ENCODE peak calls at places on chromosome 18, in eight cellular contexts. U is coronary artery, S is GM12865, R is lung, P is cardiac muscle cell, M is upper lobe of right lung, K is neural progenitor cell, E is dorsolateral prefrontal cortex. H is an unnamed sample.

GRCh38 chr18:55095579-55095978 is 136.3 kb upstream of the CCDC68 start:
- DNase-seq in S (no peak), K (no peak), M (no peak), P (no peak), U (no peak), E (no peak), R (no peak), H (no peak)

GRCh38 chr18:31218671-31219383 is 56.2 kb upstream of the DSC1 start:
- DNase-seq in E (no peak), K (no peak), P (no peak), M (no peak), R (no peak), U (no peak), S (no peak), H (no peak)

GRCh38 chr18:44680271-44681038 is at the start of gene SETBP1:
- DNase-seq in U (peak), E (peak), K (peak), S (peak), M (peak), R (peak), P (peak), H (peak)

GRCh38 chr18:42620585-42620984 is 494.9 kb downstream of the RIT2 start:
- DNase-seq in U (no peak), M (no peak), R (no peak), P (no peak), E (no peak), K (no peak), S (no peak), H (no peak)

GRCh38 chr18:28039078-28039477 is 137.9 kb downstream of the CDH2 start:
- DNase-seq in U (no peak), R (no peak), K (no peak), P (no peak), M (no peak), S (no peak), E (no peak), H (peak)

GRCh38 chr18:54155412-54155811 is 69.1 kb downstream of the MBD2 start:
- DNase-seq in P (no peak), S (no peak), E (no peak), U (no peak), R (no peak), M (no peak), K (no peak), H (no peak)

GRCh38 chr18:23542471-23542870 is 39.2 kb downstream of the RMC1 start:
- DNase-seq in R (no peak), S (no peak), P (no peak), U (no peak), K (no peak), M (no peak), E (no peak), H (no peak)

GRCh38 chr18:31146809-31147208 is 15.8 kb downstream of the DSC1 start:
- DNase-seq in S (no peak), K (no peak), E (no peak), U (no peak), P (no peak), R (no peak), M (no peak), H (no peak)

GRCh38 chr18:75215663-75216062 is 5.1 kb downstream of the TSHZ1 start:
- DNase-seq in M (no peak), S (no peak), E (no peak), P (no peak), R (no peak), U (no peak), K (no peak), H (no peak)

GRCh38 chr18:23503967-23504352 is 649 bp downstream of the RMC1 start:
- DNase-seq in E (no peak), S (no peak), R (no peak), M (no peak), P (no peak), U (no peak), K (no peak), H (no peak)

GRCh38 chr18:52452427-52452826 is 112.4 kb downstream of the DCC start:
- DNase-seq in E (no peak), P (no peak), M (no peak), S (no peak), K (no peak), U (no peak), R (no peak), H (no peak)

GRCh38 chr18:48091869-48092497 is 161.5 kb upstream of the SMAD2 start:
- DNase-seq in P (no peak), R (no peak), U (no peak), K (no peak), S (no peak), E (no peak), M (no peak), H (no peak)

GRCh38 chr18:72672364-72673151 is 128.4 kb upstream of the CBLN2 start:
- DNase-seq in E (no peak), M (no peak), P (peak), S (peak), U (no peak), R (no peak), K (peak), H (peak)

GRCh38 chr18:27652480-27653121 is 467.5 kb upstream of the CHST9 start:
- DNase-seq in R (no peak), E (no peak), P (peak), U (no peak), K (no peak), M (no peak), S (peak), H (no peak)

GRCh38 chr18:79529296-79529695 is 133.6 kb downstream of the NFATC1 start:
- DNase-seq in S (no peak), U (no peak), R (no peak), K (no peak), E (peak), M (peak), P (no peak), H (no peak)

GRCh38 chr18:61503688-61504087 is 170.5 kb downstream of the CDH20 start:
- DNase-seq in M (no peak), R (no peak), P (no peak), K (no peak), U (no peak), E (no peak), S (no peak), H (peak)

GRCh38 chr18:61502472-61502871 is 169.2 kb downstream of the CDH20 start:
- DNase-seq in P (peak), M (no peak), E (no peak), R (no peak), S (peak), K (peak), U (no peak), H (peak)
- TF ChIP-seq CTCF in P (peak), M (peak), E (peak), R (peak), S (peak), K (peak), U (peak), H (peak)

GRCh38 chr18:57523171-57523956 is 63.1 kb downstream of the FECH start:
- DNase-seq in S (peak), P (no peak), M (no peak), R (no peak), K (no peak), E (no peak), U (no peak), H (no peak)
- H3K4me3 ChIP-seq in S (no peak), P (no peak), M (no peak), R (no peak), K (no peak), E (no peak), U (no peak), H (no peak)

GRCh38 chr18:21593540-21594257 is 6.8 kb downstream of the ESCO1 start:
- DNase-seq in K (no peak), E (no peak), S (peak), U (no peak), M (no peak), P (no peak), R (no peak), H (peak)
- TF ChIP-seq CTCF in K (no peak), E (no peak), S (peak), U (no peak), M (no peak), P (no peak), R (no peak), H (peak)

GRCh38 chr18:70292628-70293027 is 3.8 kb downstream of the SOCS6 start:
- DNase-seq in M (no peak), S (no peak), K (no peak), E (no peak), U (no peak), P (no peak), R (no peak), H (no peak)

GRCh38 chr18:70294471-70295191 is 5.8 kb downstream of the SOCS6 start:
- DNase-seq in M (no peak), R (no peak), E (no peak), K (peak), P (no peak), S (no peak), U (no peak), H (no peak)

GRCh38 chr18:70291295-70291574 is 2.4 kb downstream of the SOCS6 start:
- DNase-seq in M (no peak), U (no peak), E (no peak), R (no peak), S (no peak), K (no peak), P (no peak), H (no peak)

GRCh38 chr18:70295192-70295522 is 6.3 kb downstream of the SOCS6 start:
- DNase-seq in E (no peak), P (no peak), M (no peak), R (no peak), S (no peak), U (no peak), K (no peak), H (no peak)

DNA sequence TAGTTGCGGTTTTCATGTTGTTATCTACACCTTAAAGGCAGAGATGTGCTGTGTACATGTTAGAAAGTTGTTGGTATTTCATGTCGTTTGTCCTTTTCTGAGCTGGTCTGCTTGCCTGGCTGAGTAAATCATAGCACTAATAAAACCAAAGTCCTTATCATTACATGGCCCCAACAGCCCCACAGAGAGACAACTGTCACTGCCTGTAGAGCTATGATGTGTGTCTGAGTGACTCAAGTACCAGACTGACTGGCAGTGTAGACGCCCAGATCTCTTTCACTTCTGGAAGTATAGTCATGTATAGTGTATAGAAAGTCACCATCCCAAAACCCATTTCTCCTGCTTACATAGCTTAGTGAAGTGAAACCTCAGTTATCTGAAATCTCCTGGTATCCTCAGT is 4.3 kb downstream of the SOCS6 start:
- DNase-seq in P (no peak), M (no peak), U (no peak), R (no peak), K (no peak), E (no peak), S (peak), H (no peak)
- H3K4me3 ChIP-seq in P (no peak), M (no peak), U (no peak), R (no peak), K (no peak), E (peak), S (no peak), H (no peak)

DNA sequence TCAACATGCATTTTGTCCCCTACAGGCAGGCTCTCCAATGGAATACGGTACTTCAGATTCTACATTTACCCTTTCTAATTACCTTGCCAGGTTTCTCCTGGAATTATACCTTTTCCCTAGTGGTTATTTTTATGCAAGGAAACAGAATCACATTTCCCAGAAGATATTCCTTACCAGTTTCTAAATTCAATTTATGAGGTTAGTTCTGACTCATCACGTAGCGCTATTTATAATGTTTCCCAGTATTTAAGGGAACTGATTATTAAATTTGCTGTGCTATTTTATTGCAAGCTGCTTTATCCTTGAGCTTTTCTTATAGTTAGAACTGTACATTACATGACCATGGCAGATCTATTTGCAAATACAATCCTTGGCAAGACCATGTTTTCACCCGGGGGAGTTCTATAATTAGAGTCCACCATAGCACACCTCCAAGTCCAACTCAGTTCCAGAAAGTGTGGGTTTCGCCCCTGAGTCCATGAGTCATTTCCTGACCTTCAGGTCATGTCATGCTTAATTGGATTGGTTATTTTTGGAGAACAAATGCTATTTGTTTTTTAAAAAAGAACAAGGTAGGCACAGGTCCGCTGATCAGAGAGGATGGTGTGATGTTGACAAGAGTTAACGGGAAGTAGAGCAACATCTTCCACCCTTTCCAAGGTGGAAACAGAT is 126.6 kb downstream of the ZNF532 start:
- DNase-seq in M (no peak), S (peak), P (no peak), K (no peak), U (no peak), R (no peak), E (no peak), H (no peak)
- TF ChIP-seq CTCF in M (no peak), S (no peak), P (no peak), K (no peak), U (no peak), R (no peak), E (no peak), H (no peak)

DNA sequence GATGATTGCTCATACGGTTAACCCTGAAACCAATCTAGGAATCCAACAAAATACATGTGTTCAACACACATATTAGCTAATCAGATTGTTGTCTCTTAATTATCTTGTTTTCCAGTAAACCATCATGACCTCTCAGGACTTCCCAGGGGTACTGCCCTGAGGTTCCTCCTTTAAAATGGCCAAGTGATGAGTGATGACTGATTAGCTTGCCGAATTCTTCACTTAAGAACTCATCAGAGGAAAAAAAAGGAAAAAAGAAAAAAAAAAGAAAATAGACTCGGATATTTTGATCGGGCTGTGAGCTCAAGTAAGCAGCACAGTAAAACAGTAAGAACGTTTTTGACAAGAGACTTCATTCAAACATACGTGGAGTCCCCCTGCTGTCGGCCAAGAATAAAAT is 40.7 kb downstream of the COLEC12 start:
- DNase-seq in P (no peak), U (no peak), R (no peak), E (no peak), K (no peak), M (no peak), S (no peak), H (no peak)
- H3K4me3 ChIP-seq in P (no peak), U (no peak), R (no peak), E (no peak), K (no peak), M (no peak), S (no peak), H (no peak)

GRCh38 chr18:74152906-74153305 is 4.6 kb downstream of the TIMM21 start:
- DNase-seq in R (no peak), U (no peak), S (no peak), P (no peak), E (no peak), M (no peak), K (no peak), H (no peak)
- TF ChIP-seq CTCF in R (no peak), U (no peak), S (no peak), P (no peak), E (no peak), M (no peak), K (no peak), H (peak)

DNA sequence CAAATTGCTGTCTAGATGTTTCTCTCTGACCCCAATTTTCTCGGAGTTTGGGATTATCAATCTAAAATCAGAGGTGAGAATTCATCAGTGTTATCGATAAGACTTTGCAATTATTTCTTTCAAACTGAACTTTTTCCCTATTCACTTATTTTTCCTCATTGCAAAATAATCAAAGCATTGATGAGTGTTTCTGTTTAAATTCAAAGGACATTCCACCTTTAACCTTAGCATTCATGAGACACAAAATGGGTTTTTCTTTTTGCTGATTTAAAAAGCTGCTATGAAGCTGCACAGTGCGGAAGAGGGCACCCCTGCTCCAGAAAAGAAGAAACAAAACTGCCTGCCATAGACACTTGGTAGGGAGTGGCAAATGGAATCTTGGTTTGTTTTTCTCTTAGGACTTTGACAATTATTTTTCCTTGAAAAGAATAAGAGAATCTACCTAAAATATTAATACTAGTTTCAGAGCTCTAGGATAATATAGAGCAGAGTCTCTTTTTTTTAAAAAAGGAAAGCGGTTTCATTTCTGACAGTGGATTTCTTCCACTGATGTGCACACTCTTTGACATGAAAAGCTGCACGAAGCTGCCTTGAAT is 203.4 kb downstream of the TGIF1 start:
- DNase-seq in R (no peak), U (no peak), S (no peak), K (no peak), P (no peak), E (no peak), M (no peak), H (no peak)
- H3K4me3 ChIP-seq in R (no peak), U (no peak), S (no peak), K (no peak), P (no peak), E (no peak), M (no peak), H (no peak)

GRCh38 chr18:11570770-11571169 is 38.6 kb upstream of the SLC35G4 start:
- DNase-seq in K (no peak), R (no peak), P (no peak), M (no peak), S (peak), U (no peak), E (no peak), H (peak)
- TF ChIP-seq CTCF in K (peak), R (no peak), P (peak), M (no peak), S (no peak), U (no peak), E (no peak), H (peak)

GRCh38 chr18:9877655-9878014 is 8.1 kb upstream of the TXNDC2 start:
- DNase-seq in K (no peak), R (no peak), S (no peak), U (no peak), M (no peak), E (no peak), P (no peak), H (no peak)
- H3K4me3 ChIP-seq in K (no peak), R (no peak), S (no peak), U (peak), M (peak), E (no peak), P (no peak), H (peak)

H was measured in choroid plexus epithelial cell.